ENCODE peak calls at places on chromosomes 1 and 21, in eight cellular contexts. F, H, Q, S, N, M, P and A are unnamed samples. For H3K36me3, the result is how much of the 10 kb centered on the place peaks cover.

GRCh38 chr1:63728611-63729226 is 45.1 kb upstream of the ROR1 start:
- DNase-seq in Q (no peak), M (no peak), S (no peak), F (no peak), N (no peak), H (no peak), P (no peak), A (no peak)

GRCh38 chr1:224459051-224459450 is 24.5 kb upstream of the WDR26 start:
- DNase-seq in S (no peak), P (no peak), M (no peak), N (no peak), F (peak), H (no peak), Q (no peak), A (no peak)

GRCh38 chr1:69737527-69738176 is 169.9 kb downstream of the LRRC7 start:
- DNase-seq in Q (peak), P (no peak), N (peak), S (peak), M (peak), H (peak), F (peak), A (peak)

GRCh38 chr21:38244885-38245869 is 11.6 kb upstream of the KCNJ15 start:
- DNase-seq in M (no peak), N (no peak), S (no peak), F (no peak), P (no peak), Q (peak), H (peak), A (no peak)

GRCh38 chr1:206463137-206463536 is 7.1 kb upstream of the IKBKE start:
- DNase-seq in N (no peak), M (no peak), H (no peak), S (no peak), F (no peak), P (no peak), Q (no peak), A (no peak)

GRCh38 chr1:200938955-200939354 is 44.3 kb downstream of the INAVA start:
- DNase-seq in F (no peak), M (no peak), S (no peak), H (peak), P (no peak), Q (no peak), N (no peak), A (no peak)

GRCh38 chr21:26686278-26686677 is 113.2 kb upstream of the CYYR1 start:
- DNase-seq in F (no peak), Q (no peak), P (no peak), M (no peak), H (peak), N (no peak), S (peak), A (peak)

GRCh38 chr1:109249654-109250401 is 489 bp downstream of the CELSR2 start:
- DNase-seq in S (no peak), Q (no peak), F (no peak), P (no peak), H (peak), N (no peak), M (peak), A (no peak)

GRCh38 chr1:214823311-214824117 is 220.5 kb downstream of the CENPF start:
- DNase-seq in H (no peak), S (peak), Q (no peak), N (no peak), F (no peak), M (no peak), P (no peak), A (no peak)

GRCh38 chr1:228508253-228508652 is 21.1 kb downstream of the RNF187 start:
- DNase-seq in F (no peak), P (no peak), N (no peak), M (no peak), Q (no peak), H (no peak), S (no peak), A (no peak)

GRCh38 chr1:116474921-116475849 is 95.6 kb downstream of the CD58 start:
- DNase-seq in F (no peak), P (peak), H (no peak), M (no peak), Q (no peak), S (no peak), N (peak), A (no peak)

GRCh38 chr1:87231703-87232363 is 96.8 kb upstream of the LMO4 start:
- DNase-seq in Q (no peak), F (no peak), N (no peak), M (no peak), S (no peak), H (no peak), P (no peak), A (no peak)

GRCh38 chr1:81477704-81478103 is 323.0 kb upstream of the ADGRL2 start:
- DNase-seq in H (peak), Q (peak), S (no peak), M (no peak), F (no peak), P (no peak), N (no peak), A (no peak)

GRCh38 chr21:41765393-41765950 is 1.4 kb downstream of the RIPK4 start:
- DNase-seq in P (no peak), N (no peak), H (no peak), M (no peak), Q (no peak), S (no peak), F (no peak), A (no peak)

GRCh38 chr1:209230319-209230718 is 353.2 kb upstream of the CAMK1G start:
- DNase-seq in Q (no peak), S (no peak), P (no peak), N (no peak), M (no peak), H (no peak), F (no peak), A (no peak)

GRCh38 chr21:21688877-21689276 is 690.7 kb downstream of the NCAM2 start:
- DNase-seq in S (no peak), M (peak), F (no peak), Q (no peak), N (no peak), P (no peak), H (peak), A (peak)

GRCh38 chr21:27035791-27036190 is 68.9 kb upstream of the ADAMTS5 start:
- DNase-seq in Q (no peak), P (no peak), F (no peak), N (no peak), S (no peak), H (no peak), M (no peak), A (no peak)

GRCh38 chr1:25795227-25795626 is 4.8 kb upstream of the SELENON start:
- DNase-seq in M (no peak), N (no peak), S (no peak), H (peak), Q (no peak), P (no peak), F (no peak), A (no peak)

GRCh38 chr21:26445440-26445839 is 127.6 kb downstream of the CYYR1 start:
- DNase-seq in F (no peak), N (no peak), S (no peak), Q (no peak), P (no peak), H (peak), M (no peak), A (no peak)

GRCh38 chr1:63051356-63051755 is 267.4 kb downstream of the ATG4C start:
- DNase-seq in F (no peak), M (no peak), P (no peak), Q (no peak), S (no peak), H (no peak), N (no peak), A (no peak)

GRCh38 chr1:109762039-109762585 is 1.6 kb downstream of the EPS8L3 start:
- DNase-seq in H (no peak), P (peak), Q (no peak), F (no peak), S (peak), M (no peak), N (no peak), A (no peak)

DNA sequence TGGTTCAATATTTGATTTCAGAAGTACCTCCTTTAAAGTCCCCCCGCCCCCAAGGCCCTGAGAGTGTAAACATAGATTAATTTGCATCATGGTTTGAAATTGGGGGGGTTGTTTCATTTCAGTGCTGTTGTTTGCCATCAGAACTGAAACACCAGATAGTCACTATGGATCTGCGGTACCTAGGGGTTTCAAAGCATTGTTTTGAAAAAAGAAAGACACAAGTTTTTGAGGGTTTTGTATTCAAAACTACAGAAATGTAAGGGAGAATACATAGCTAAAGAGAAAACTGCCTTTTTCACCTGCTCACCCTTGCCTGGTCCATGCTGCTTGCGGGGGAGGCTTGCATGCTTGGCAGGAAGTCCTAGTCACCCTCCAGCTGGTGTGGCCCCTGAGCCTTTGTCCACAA is 59.3 kb downstream of the ACP6 start:
- DNase-seq in M (no peak), P (no peak), S (peak), Q (no peak), N (no peak), H (no peak), F (no peak), A (no peak)
- H3K36me3 ChIP-seq in M (under half), P (under half), S (half or more), Q (under half), N (under half), H (under half), F (under half), A (under half)

GRCh38 chr21:44317871-44318270 is 18.0 kb downstream of the PFKL start:
- DNase-seq in N (no peak), S (no peak), F (no peak), Q (no peak), P (no peak), M (no peak), H (no peak), A (no peak)
- H3K36me3 ChIP-seq in N (under half), S (under half), F (under half), Q (under half), P (under half), M (under half), H (under half), A (under half)

DNA sequence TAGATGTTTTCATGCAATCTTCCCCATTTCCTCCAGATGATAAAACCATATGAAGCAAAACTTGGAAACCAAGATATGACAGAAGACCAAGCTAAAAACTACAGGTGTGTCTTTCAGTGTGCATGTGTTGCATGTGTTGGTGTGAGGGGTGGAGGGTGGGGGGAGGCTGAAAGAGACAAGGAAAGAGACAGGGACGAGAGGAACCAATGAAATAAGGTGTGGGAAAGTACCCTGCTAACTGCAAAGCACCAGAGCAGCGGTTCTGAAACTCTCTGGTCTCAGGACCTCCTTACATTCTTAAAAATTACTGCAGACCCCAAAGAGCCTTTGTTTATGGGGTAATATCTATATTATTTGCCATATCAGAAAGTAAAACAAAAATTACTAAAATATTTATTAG is 87.4 kb upstream of the HIVEP3 start:
- DNase-seq in M (no peak), P (no peak), H (no peak), Q (no peak), N (no peak), F (no peak), S (no peak), A (no peak)
- H3K36me3 ChIP-seq in M (under half), P (under half), H (under half), Q (under half), N (under half), F (under half), S (under half), A (under half)

DNA sequence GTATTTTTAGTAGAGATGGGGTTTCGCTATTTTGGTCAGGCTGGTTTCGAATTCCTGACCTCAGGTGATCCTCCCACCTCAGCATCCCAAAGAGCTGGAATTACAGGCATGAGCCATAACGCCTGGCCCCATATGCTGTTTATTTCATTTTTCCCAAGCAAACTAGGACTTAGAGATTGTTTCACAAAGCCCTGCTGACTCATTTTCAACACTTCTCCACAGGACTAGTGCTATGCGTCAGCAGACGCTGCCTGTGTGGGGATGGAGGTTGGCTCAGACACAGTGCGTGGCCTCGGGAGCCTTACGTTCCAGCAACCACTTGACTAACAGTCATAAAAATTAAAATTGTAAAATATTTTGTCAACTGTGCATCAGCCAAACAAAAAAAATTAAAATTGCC is 22.7 kb downstream of the PKNOX1 start:
- DNase-seq in H (peak), F (no peak), S (no peak), P (no peak), M (no peak), N (peak), Q (peak), A (no peak)
- H3K36me3 ChIP-seq in H (under half), F (under half), S (under half), P (under half), M (under half), N (under half), Q (under half), A (under half)

GRCh38 chr1:17416389-17416788 is 23.1 kb downstream of the RCC2 start:
- DNase-seq in N (no peak), Q (no peak), S (no peak), H (no peak), F (no peak), P (no peak), M (no peak), A (no peak)

GRCh38 chr1:17409391-17409811 is 30.1 kb downstream of the RCC2 start:
- DNase-seq in N (no peak), Q (no peak), H (no peak), S (no peak), M (no peak), P (no peak), F (no peak), A (no peak)

GRCh38 chr1:17419626-17420328 is 19.7 kb downstream of the RCC2 start:
- DNase-seq in H (peak), M (peak), N (peak), S (peak), P (peak), Q (peak), F (peak), A (peak)

GRCh38 chr1:17412093-17412870 is 27.2 kb downstream of the RCC2 start:
- DNase-seq in Q (no peak), S (no peak), P (no peak), N (no peak), H (no peak), M (no peak), F (no peak), A (no peak)

GRCh38 chr1:17414022-17414421 is 25.5 kb downstream of the RCC2 start:
- DNase-seq in M (no peak), P (no peak), Q (no peak), N (no peak), S (no peak), H (no peak), F (no peak), A (no peak)
- H3K36me3 ChIP-seq in M (under half), P (half or more), Q (half or more), N (under half), S (half or more), H (half or more), F (under half), A (half or more)

GRCh38 chr1:27318596-27318995 is 3.4 kb upstream of the TMEM222 start:
- DNase-seq in S (no peak), F (no peak), P (no peak), M (no peak), Q (no peak), H (peak), N (no peak), A (no peak)

GRCh38 chr1:27316860-27317259 is 5.1 kb upstream of the TMEM222 start:
- DNase-seq in H (no peak), F (no peak), Q (no peak), P (no peak), M (no peak), N (no peak), S (no peak), A (no peak)

GRCh38 chr1:27314169-27314568 is 7.8 kb upstream of the TMEM222 start:
- DNase-seq in S (no peak), Q (no peak), M (no peak), F (no peak), P (no peak), N (no peak), H (peak), A (no peak)

GRCh38 chr1:27318137-27318536 is 3.8 kb upstream of the TMEM222 start:
- DNase-seq in H (peak), P (no peak), Q (no peak), F (no peak), M (no peak), S (no peak), N (no peak), A (no peak)

GRCh38 chr1:27314737-27315136 is 7.2 kb upstream of the TMEM222 start:
- DNase-seq in N (no peak), M (no peak), S (no peak), H (no peak), P (no peak), F (no peak), Q (no peak), A (no peak)
- H3K36me3 ChIP-seq in N (under half), M (under half), S (under half), H (under half), P (under half), F (under half), Q (under half), A (under half)

DNA sequence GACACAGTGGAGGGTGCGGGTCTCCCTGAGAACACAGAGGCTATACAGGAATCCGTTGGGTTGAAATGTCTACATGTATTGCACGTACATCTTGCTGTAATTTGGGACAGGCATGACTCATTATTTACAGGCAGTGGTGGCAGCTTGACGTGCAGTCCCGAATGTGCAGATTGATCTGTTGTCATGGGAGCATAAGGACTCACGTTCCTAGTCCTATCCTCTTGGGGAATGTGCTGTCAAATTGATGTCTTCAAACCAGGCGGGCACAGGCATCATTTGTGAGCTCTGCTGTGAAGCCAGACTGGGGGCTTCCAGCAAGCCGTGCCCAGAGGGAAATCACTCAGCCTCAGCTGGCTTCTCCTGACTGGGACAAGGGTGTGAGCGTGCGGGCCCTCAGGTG is 40.5 kb downstream of the S100B start:
- DNase-seq in N (no peak), P (no peak), S (no peak), H (peak), F (no peak), Q (no peak), M (no peak), A (no peak)
- H3K36me3 ChIP-seq in N (under half), P (half or more), S (half or more), H (under half), F (under half), Q (half or more), M (under half), A (under half)